ENCODE peak calls at places on chromosomes 5 and 9, in eight cellular contexts. One of them, this sample, is unnamed.

GRCh38 chr5:67640011-67640410 is 443.4 kb upstream of the CD180 start:
- DNase-seq in amygdala: no peak
- DNase-seq in hypothalamus: no peak
- DNase-seq in T-helper 1 cell: no peak
- DNase-seq in GM10248: no peak
- DNase-seq in NCI-H526 treated with DMSO at 0.1 percent for 48 hours: no peak
- DNase-seq in NCI-H748 treated with DMSO at 0.1 percent for 48 hours: no peak
- DNase-seq in naive thymus-derived CD4-positive, alpha-beta T cell: no peak
- DNase-seq in this sample: no peak

GRCh38 chr5:14816374-14816998 is 55.1 kb downstream of the ANKH start:
- DNase-seq in amygdala: no peak
- DNase-seq in T-helper 1 cell: no peak
- DNase-seq in NCI-H748 treated with DMSO at 0.1 percent for 48 hours: no peak
- DNase-seq in GM10248: no peak
- DNase-seq in naive thymus-derived CD4-positive, alpha-beta T cell: no peak
- DNase-seq in NCI-H526 treated with DMSO at 0.1 percent for 48 hours: no peak
- DNase-seq in hypothalamus: no peak
- DNase-seq in this sample: no peak

GRCh38 chr5:14364576-14365472 is 216.8 kb upstream of the OTULINL start:
- DNase-seq in NCI-H748 treated with DMSO at 0.1 percent for 48 hours: peak
- DNase-seq in GM10248: no peak
- DNase-seq in NCI-H526 treated with DMSO at 0.1 percent for 48 hours: no peak
- DNase-seq in T-helper 1 cell: no peak
- DNase-seq in amygdala: no peak
- DNase-seq in hypothalamus: no peak
- DNase-seq in naive thymus-derived CD4-positive, alpha-beta T cell: no peak
- DNase-seq in this sample: no peak

GRCh38 chr5:126139773-126140172 is 283.4 kb upstream of the GRAMD2B start:
- DNase-seq in amygdala: no peak
- DNase-seq in NCI-H526 treated with DMSO at 0.1 percent for 48 hours: no peak
- DNase-seq in GM10248: no peak
- DNase-seq in NCI-H748 treated with DMSO at 0.1 percent for 48 hours: no peak
- DNase-seq in hypothalamus: no peak
- DNase-seq in T-helper 1 cell: no peak
- DNase-seq in naive thymus-derived CD4-positive, alpha-beta T cell: no peak
- DNase-seq in this sample: no peak

GRCh38 chr9:91063471-91063870 is 261.9 kb downstream of the SYK start:
- DNase-seq in NCI-H748 treated with DMSO at 0.1 percent for 48 hours: no peak
- DNase-seq in naive thymus-derived CD4-positive, alpha-beta T cell: no peak
- DNase-seq in amygdala: no peak
- DNase-seq in T-helper 1 cell: no peak
- DNase-seq in NCI-H526 treated with DMSO at 0.1 percent for 48 hours: no peak
- DNase-seq in GM10248: no peak
- DNase-seq in hypothalamus: no peak
- DNase-seq in this sample: no peak

GRCh38 chr9:131968632-131969031 is 111.0 kb downstream of the MED27 start:
- DNase-seq in GM10248: no peak
- DNase-seq in amygdala: no peak
- DNase-seq in T-helper 1 cell: no peak
- DNase-seq in naive thymus-derived CD4-positive, alpha-beta T cell: no peak
- DNase-seq in hypothalamus: no peak
- DNase-seq in NCI-H526 treated with DMSO at 0.1 percent for 48 hours: no peak
- DNase-seq in NCI-H748 treated with DMSO at 0.1 percent for 48 hours: no peak
- DNase-seq in this sample: no peak

GRCh38 chr5:141814064-141814982 is 63.9 kb downstream of the PCDH1 start:
- DNase-seq in hypothalamus: no peak
- DNase-seq in naive thymus-derived CD4-positive, alpha-beta T cell: no peak
- DNase-seq in amygdala: no peak
- DNase-seq in NCI-H526 treated with DMSO at 0.1 percent for 48 hours: peak
- DNase-seq in NCI-H748 treated with DMSO at 0.1 percent for 48 hours: no peak
- DNase-seq in GM10248: peak
- DNase-seq in T-helper 1 cell: no peak
- DNase-seq in this sample: no peak

GRCh38 chr9:80552931-80553330 is 981.2 kb downstream of the TLE4 start:
- DNase-seq in NCI-H526 treated with DMSO at 0.1 percent for 48 hours: no peak
- DNase-seq in T-helper 1 cell: no peak
- DNase-seq in amygdala: no peak
- DNase-seq in NCI-H748 treated with DMSO at 0.1 percent for 48 hours: no peak
- DNase-seq in hypothalamus: no peak
- DNase-seq in naive thymus-derived CD4-positive, alpha-beta T cell: no peak
- DNase-seq in GM10248: no peak
- DNase-seq in this sample: no peak

GRCh38 chr9:91726406-91727100 is 223.5 kb downstream of the ROR2 start:
- DNase-seq in T-helper 1 cell: no peak
- DNase-seq in naive thymus-derived CD4-positive, alpha-beta T cell: no peak
- DNase-seq in GM10248: no peak
- DNase-seq in NCI-H748 treated with DMSO at 0.1 percent for 48 hours: no peak
- DNase-seq in NCI-H526 treated with DMSO at 0.1 percent for 48 hours: no peak
- DNase-seq in hypothalamus: no peak
- DNase-seq in amygdala: no peak
- DNase-seq in this sample: no peak

GRCh38 chr9:113578279-113578865 is 114.8 kb downstream of the RGS3 start:
- DNase-seq in NCI-H748 treated with DMSO at 0.1 percent for 48 hours: no peak
- DNase-seq in T-helper 1 cell: no peak
- DNase-seq in NCI-H526 treated with DMSO at 0.1 percent for 48 hours: no peak
- DNase-seq in hypothalamus: no peak
- DNase-seq in naive thymus-derived CD4-positive, alpha-beta T cell: no peak
- DNase-seq in GM10248: no peak
- DNase-seq in amygdala: no peak
- DNase-seq in this sample: no peak

GRCh38 chr9:6566409-6567139 is 79.0 kb downstream of the GLDC start:
- DNase-seq in GM10248: peak
- DNase-seq in NCI-H526 treated with DMSO at 0.1 percent for 48 hours: no peak
- DNase-seq in T-helper 1 cell: no peak
- DNase-seq in hypothalamus: no peak
- DNase-seq in amygdala: no peak
- DNase-seq in NCI-H748 treated with DMSO at 0.1 percent for 48 hours: no peak
- DNase-seq in naive thymus-derived CD4-positive, alpha-beta T cell: no peak
- DNase-seq in this sample: no peak

GRCh38 chr5:160311491-160312138 is 749 bp downstream of the CCNJL start:
- DNase-seq in T-helper 1 cell: no peak
- DNase-seq in naive thymus-derived CD4-positive, alpha-beta T cell: no peak
- DNase-seq in GM10248: no peak
- DNase-seq in NCI-H526 treated with DMSO at 0.1 percent for 48 hours: no peak
- DNase-seq in hypothalamus: no peak
- DNase-seq in amygdala: no peak
- DNase-seq in NCI-H748 treated with DMSO at 0.1 percent for 48 hours: no peak
- DNase-seq in this sample: no peak

GRCh38 chr9:33884856-33885701 is 68.1 kb downstream of the UBE2R2 start:
- DNase-seq in amygdala: no peak
- DNase-seq in naive thymus-derived CD4-positive, alpha-beta T cell: no peak
- DNase-seq in NCI-H526 treated with DMSO at 0.1 percent for 48 hours: no peak
- DNase-seq in hypothalamus: no peak
- DNase-seq in NCI-H748 treated with DMSO at 0.1 percent for 48 hours: peak
- DNase-seq in T-helper 1 cell: no peak
- DNase-seq in GM10248: no peak
- DNase-seq in this sample: no peak

GRCh38 chr9:93147632-93148031 is 13.6 kb upstream of the NINJ1 start:
- DNase-seq in hypothalamus: no peak
- DNase-seq in T-helper 1 cell: no peak
- DNase-seq in NCI-H748 treated with DMSO at 0.1 percent for 48 hours: no peak
- DNase-seq in NCI-H526 treated with DMSO at 0.1 percent for 48 hours: no peak
- DNase-seq in amygdala: no peak
- DNase-seq in GM10248: no peak
- DNase-seq in naive thymus-derived CD4-positive, alpha-beta T cell: no peak
- DNase-seq in this sample: no peak

GRCh38 chr9:134210511-134210907 is 46.1 kb upstream of the RNU6ATAC start:
- DNase-seq in NCI-H748 treated with DMSO at 0.1 percent for 48 hours: no peak
- DNase-seq in GM10248: no peak
- DNase-seq in amygdala: no peak
- DNase-seq in naive thymus-derived CD4-positive, alpha-beta T cell: no peak
- DNase-seq in NCI-H526 treated with DMSO at 0.1 percent for 48 hours: no peak
- DNase-seq in T-helper 1 cell: no peak
- DNase-seq in hypothalamus: no peak
- DNase-seq in this sample: no peak

GRCh38 chr5:116569999-116570398 is 4.6 kb downstream of the SEMA6A start:
- DNase-seq in NCI-H526 treated with DMSO at 0.1 percent for 48 hours: no peak
- DNase-seq in GM10248: no peak
- DNase-seq in hypothalamus: no peak
- DNase-seq in NCI-H748 treated with DMSO at 0.1 percent for 48 hours: no peak
- DNase-seq in amygdala: no peak
- DNase-seq in T-helper 1 cell: no peak
- DNase-seq in naive thymus-derived CD4-positive, alpha-beta T cell: no peak
- DNase-seq in this sample: no peak

GRCh38 chr5:171388816-171389168 is 1.1 kb downstream of the NPM1 start:
- DNase-seq in naive thymus-derived CD4-positive, alpha-beta T cell: no peak
- DNase-seq in NCI-H748 treated with DMSO at 0.1 percent for 48 hours: no peak
- DNase-seq in amygdala: no peak
- DNase-seq in hypothalamus: no peak
- DNase-seq in T-helper 1 cell: no peak
- DNase-seq in GM10248: no peak
- DNase-seq in NCI-H526 treated with DMSO at 0.1 percent for 48 hours: no peak
- DNase-seq in this sample: no peak

GRCh38 chr5:54302267-54302687 is 8.1 kb downstream of the ARL15 start:
- DNase-seq in naive thymus-derived CD4-positive, alpha-beta T cell: no peak
- DNase-seq in GM10248: no peak
- DNase-seq in amygdala: no peak
- DNase-seq in NCI-H748 treated with DMSO at 0.1 percent for 48 hours: no peak
- DNase-seq in NCI-H526 treated with DMSO at 0.1 percent for 48 hours: no peak
- DNase-seq in hypothalamus: no peak
- DNase-seq in T-helper 1 cell: no peak
- DNase-seq in this sample: no peak

GRCh38 chr9:13397661-13398060 is 118.2 kb upstream of the MPDZ start:
- DNase-seq in NCI-H748 treated with DMSO at 0.1 percent for 48 hours: no peak
- DNase-seq in hypothalamus: no peak
- DNase-seq in naive thymus-derived CD4-positive, alpha-beta T cell: no peak
- DNase-seq in T-helper 1 cell: no peak
- DNase-seq in NCI-H526 treated with DMSO at 0.1 percent for 48 hours: no peak
- DNase-seq in GM10248: no peak
- DNase-seq in amygdala: no peak
- DNase-seq in this sample: no peak

GRCh38 chr5:175579742-175580432 is 78.0 kb upstream of the HRH2 start:
- DNase-seq in NCI-H748 treated with DMSO at 0.1 percent for 48 hours: no peak
- DNase-seq in hypothalamus: no peak
- DNase-seq in NCI-H526 treated with DMSO at 0.1 percent for 48 hours: no peak
- DNase-seq in T-helper 1 cell: no peak
- DNase-seq in GM10248: no peak
- DNase-seq in naive thymus-derived CD4-positive, alpha-beta T cell: no peak
- DNase-seq in amygdala: no peak
- DNase-seq in this sample: no peak

GRCh38 chr9:124420991-124421543 is 5.8 kb upstream of the PSMB7 start:
- DNase-seq in naive thymus-derived CD4-positive, alpha-beta T cell: no peak
- DNase-seq in NCI-H526 treated with DMSO at 0.1 percent for 48 hours: peak
- DNase-seq in hypothalamus: no peak
- DNase-seq in amygdala: no peak
- DNase-seq in GM10248: no peak
- DNase-seq in T-helper 1 cell: no peak
- DNase-seq in NCI-H748 treated with DMSO at 0.1 percent for 48 hours: no peak
- DNase-seq in this sample: no peak